ENCODE peak calls at places on chromosomes 1 and 21, in six cellular contexts. N, X, E, V, W and Y are unnamed samples.

GRCh38 chr1:4762146-4762545 is 107.7 kb downstream of the AJAP1 start:
- DNase-seq in N (no peak), X (no peak), V (peak), E (no peak), W (no peak), Y (no peak)

GRCh38 chr1:203082571-203083462 is 3.0 kb downstream of the MYOG start:
- DNase-seq in W (no peak), X (no peak), V (no peak), N (no peak), E (peak), Y (peak)

GRCh38 chr1:173161510-173162221 is 45.5 kb downstream of the TNFSF4 start:
- DNase-seq in X (no peak), E (no peak), W (peak), N (no peak), V (no peak), Y (no peak)

GRCh38 chr1:117600966-117601365 is 4.9 kb upstream of the TENT5C start:
- DNase-seq in W (peak), X (no peak), E (no peak), N (no peak), V (no peak), Y (no peak)

GRCh38 chr1:232923739-232924386 is 26.5 kb upstream of the NTPCR start:
- DNase-seq in E (no peak), V (no peak), X (no peak), N (peak), W (peak), Y (peak)

GRCh38 chr1:81254068-81254467 is 546.7 kb upstream of the ADGRL2 start:
- DNase-seq in W (no peak), V (no peak), N (no peak), E (no peak), X (no peak), Y (no peak)

GRCh38 chr1:109412551-109412950 is 13.7 kb downstream of the PSMA5 start:
- DNase-seq in E (no peak), W (no peak), V (peak), X (no peak), N (no peak), Y (no peak)

GRCh38 chr1:62906428-62906886 is 122.5 kb downstream of the ATG4C start:
- DNase-seq in E (peak), W (peak), V (peak), X (peak), N (peak), Y (no peak)

GRCh38 chr21:28822882-28823335 is 169.8 kb downstream of the LTN1 start:
- DNase-seq in E (no peak), N (no peak), V (no peak), X (peak), W (peak), Y (no peak)

GRCh38 chr1:153651771-153652170 is 6.7 kb upstream of the SNAPIN start:
- DNase-seq in W (no peak), X (no peak), E (no peak), V (no peak), N (no peak), Y (no peak)

GRCh38 chr1:64898107-64898861 is 68.1 kb downstream of the JAK1 start:
- DNase-seq in N (peak), X (peak), E (peak), W (peak), V (no peak), Y (peak)

GRCh38 chr1:101257500-101258325 is 20.9 kb downstream of the S1PR1 start:
- DNase-seq in W (no peak), N (no peak), X (peak), E (no peak), V (no peak), Y (peak)

GRCh38 chr1:230768903-230769570 is 21.8 kb downstream of the CAPN9 start:
- DNase-seq in X (peak), E (peak), V (no peak), N (no peak), W (peak), Y (no peak)

GRCh38 chr1:2260917-2261316 is 32.8 kb downstream of the SKI start:
- DNase-seq in E (no peak), X (no peak), N (no peak), V (no peak), W (no peak), Y (no peak)

GRCh38 chr1:36359911-36360310 is 25.8 kb downstream of the STK40 start:
- DNase-seq in X (no peak), W (peak), E (no peak), N (no peak), V (no peak), Y (no peak)

GRCh38 chr21:37227071-37228002 is 39.8 kb downstream of the VPS26C start:
- DNase-seq in N (no peak), V (no peak), E (no peak), X (no peak), W (no peak), Y (no peak)

GRCh38 chr1:94095744-94096469 is 25.0 kb downstream of the ABCA4 start:
- DNase-seq in V (no peak), X (no peak), N (no peak), E (no peak), W (peak), Y (no peak)

GRCh38 chr1:6450943-6451373 is 15.0 kb downstream of the TNFRSF25 start:
- DNase-seq in W (no peak), X (peak), V (no peak), E (no peak), N (no peak), Y (no peak)

GRCh38 chr1:228930479-228930957 is 195.2 kb downstream of the RHOU start:
- DNase-seq in N (no peak), W (no peak), E (no peak), X (peak), V (no peak), Y (no peak)

GRCh38 chr1:160646711-160647328 is at the start of gene SLAMF1:
- DNase-seq in V (no peak), X (no peak), N (peak), W (no peak), E (no peak), Y (no peak)

GRCh38 chr1:156172696-156173470 is 19.5 kb downstream of the SEMA4A start:
- DNase-seq in E (peak), V (no peak), W (no peak), N (no peak), X (no peak), Y (no peak)

GRCh38 chr21:30468912-30469812 is 11.0 kb downstream of the KRTAP19-1 start:
- DNase-seq in X (no peak), N (no peak), V (no peak), W (no peak), E (no peak), Y (no peak)

DNA sequence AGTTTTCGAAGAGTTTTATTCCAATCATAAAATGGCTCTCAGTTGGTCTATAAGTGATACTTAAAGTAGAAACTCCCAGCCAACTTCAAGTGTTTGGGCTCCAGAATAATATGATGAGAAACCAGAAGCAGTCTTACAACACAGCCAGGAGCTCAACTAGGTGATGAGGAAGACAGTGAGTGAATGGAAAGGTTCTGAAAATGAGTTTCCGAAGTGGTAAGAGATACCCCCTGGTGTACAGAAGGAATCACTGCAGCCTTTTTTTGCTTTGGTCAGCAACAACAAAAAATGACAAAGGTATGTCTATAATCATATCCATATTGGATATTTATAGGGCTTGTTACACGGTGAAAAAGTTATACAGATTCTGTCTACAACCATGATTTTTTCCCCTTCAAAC is 16.5 kb downstream of the KRTAP19-1 start:
- DNase-seq in N (peak), V (peak), X (peak), W (no peak), E (peak), Y (peak)
- TF ChIP-seq EZH2phosphoT487 in N (no peak), V (no peak), X (no peak), W (no peak), E (no peak), Y (no peak)

DNA sequence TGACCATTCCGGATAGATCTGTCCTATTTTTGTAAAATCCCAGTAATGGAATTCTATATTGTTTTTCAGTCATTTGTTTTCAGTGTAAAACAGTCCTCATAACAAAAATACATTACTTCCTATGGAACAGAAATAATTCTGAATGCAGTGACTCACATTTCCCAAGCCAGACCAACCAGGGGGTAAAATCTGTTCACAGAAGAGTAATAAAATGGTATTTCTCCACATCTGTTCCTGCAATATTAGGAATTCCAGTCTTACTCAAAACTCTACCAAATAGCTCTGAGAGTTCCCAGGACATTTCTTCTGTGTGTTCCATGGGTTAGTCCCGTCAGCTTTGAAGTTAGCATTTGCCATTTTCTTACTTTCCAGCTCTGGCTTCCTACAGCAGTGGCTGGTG is 2.6 kb upstream of the DDR2 start:
- DNase-seq in N (no peak), W (peak), X (no peak), V (no peak), E (no peak), Y (no peak)
- TF ChIP-seq EZH2phosphoT487 in N (no peak), W (no peak), X (no peak), V (no peak), E (no peak), Y (no peak)

DNA sequence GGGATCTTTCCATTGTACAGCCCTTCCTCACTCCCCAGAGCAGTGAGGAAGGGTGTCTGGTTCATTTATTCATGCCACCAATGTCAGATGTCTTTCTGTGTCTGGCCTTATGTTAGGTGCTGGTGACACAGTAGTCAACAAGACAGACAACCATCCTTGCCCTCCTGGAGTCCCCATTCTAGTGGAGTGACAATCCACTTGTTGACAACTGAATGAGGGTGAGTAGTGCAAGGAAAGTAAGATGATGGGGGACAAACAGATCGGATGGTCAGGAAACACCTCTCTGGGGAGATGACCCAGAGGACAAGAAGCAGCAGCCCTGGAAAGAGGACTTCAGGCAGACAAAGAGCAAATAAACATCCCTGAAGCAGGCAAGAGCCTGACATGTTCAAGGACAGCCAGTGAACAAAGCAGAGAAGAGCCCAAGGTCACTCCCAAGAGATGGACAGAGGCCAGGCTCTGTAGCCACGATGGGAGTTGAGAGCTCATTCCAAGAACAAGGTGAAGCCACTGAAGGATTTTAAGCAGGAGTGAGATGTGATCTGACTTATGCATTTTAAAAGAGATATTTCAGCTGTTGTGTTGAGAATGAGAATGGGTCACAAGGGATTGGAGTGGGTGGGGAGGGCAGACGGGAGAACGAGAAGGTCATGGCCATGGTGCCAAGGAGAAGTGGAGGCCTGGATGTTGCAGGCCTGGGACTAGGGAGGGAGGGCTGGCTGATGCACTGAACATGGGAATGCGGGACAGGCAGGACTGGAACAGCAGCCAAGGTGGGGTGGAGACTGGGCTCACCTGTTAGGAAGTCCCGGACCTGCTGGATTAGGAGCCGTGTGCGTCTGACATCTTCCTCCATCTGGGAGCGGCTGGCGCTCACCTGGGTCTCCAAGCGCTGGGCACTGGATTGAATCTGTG is 30.2 kb downstream of the LAMB3 start:
- DNase-seq in N (no peak), E (no peak), W (no peak), X (no peak), V (no peak), Y (no peak)
- TF ChIP-seq EZH2phosphoT487 in N (no peak), E (no peak), W (no peak), X (no peak), V (no peak), Y (no peak)

DNA sequence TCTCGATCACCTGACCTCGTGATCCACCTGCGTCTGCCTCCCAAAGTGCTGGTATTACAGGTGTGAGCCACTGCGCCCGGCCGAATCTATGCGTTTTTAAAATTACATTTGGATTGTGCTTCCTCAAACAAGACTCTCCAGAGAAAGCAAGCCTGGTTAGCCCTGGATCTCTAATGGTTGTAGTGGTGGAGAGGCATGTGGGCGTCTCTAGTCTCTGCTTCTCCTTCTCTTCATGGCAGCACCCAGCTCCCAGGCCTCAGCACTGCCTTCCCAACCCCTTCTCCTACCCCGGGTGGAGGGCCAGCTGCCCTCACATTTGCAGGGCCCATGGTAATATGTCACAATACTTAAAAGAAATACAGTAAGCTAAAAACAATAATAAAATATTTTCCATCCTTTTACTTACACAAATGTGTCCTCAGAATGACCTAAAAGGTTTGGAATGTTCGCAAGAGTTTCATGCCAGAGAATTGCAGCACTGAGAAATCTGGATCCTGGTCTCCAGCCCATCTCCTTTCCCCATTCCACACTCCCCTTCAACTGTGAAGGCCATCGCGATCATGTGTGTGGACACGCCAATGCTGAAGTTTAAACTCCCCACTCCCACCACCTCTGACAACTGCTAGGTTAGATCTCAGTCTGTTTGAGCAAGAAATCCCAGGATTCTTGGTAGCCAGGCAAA is 7.0 kb downstream of the OR14I1 start:
- DNase-seq in V (no peak), X (no peak), E (no peak), N (no peak), W (peak), Y (no peak)
- TF ChIP-seq EZH2phosphoT487 in V (no peak), X (no peak), E (no peak), N (no peak), W (no peak), Y (no peak)